ENCODE peak calls at places on chromosomes 13 and 19, in ten cellular contexts. Q is astrocyte; B is HepG2; U is osteoblast; C is pancreas; J is CD4-positive, alpha-beta T cell; Z is tibial nerve; D is endothelial cell of umbilical vein; F is MCF 10A; W is AG10803. E is an unnamed sample.

GRCh38 chr19:824885-825284 is 2.8 kb upstream of the AZU1 start:
- DNase-seq in Q (no peak), B (no peak), U (no peak), C (no peak), J (no peak), Z (no peak), D (no peak), F (no peak), W (no peak), E (peak; percentile 73)

GRCh38 chr13:47420568-47420967 is 523.7 kb upstream of the HTR2A start:
- DNase-seq in Q (peak; percentile 4), B (no peak), U (peak; percentile 25), C (no peak), J (no peak), Z (no peak), D (no peak), F (no peak), W (peak; percentile 27), E (no peak)

GRCh38 chr19:34336781-34337271 is 28.2 kb upstream of the GPI start:
- DNase-seq in Q (no peak), B (no peak), U (no peak), C (peak; percentile 32), J (peak; percentile 16), Z (no peak), D (peak; percentile 68), F (peak; percentile 52), W (peak; percentile 43), E (no peak)

GRCh38 chr13:38384171-38384570 is 34.5 kb downstream of the UFM1 start:
- DNase-seq in Q (no peak), B (no peak), U (no peak), C (no peak), J (no peak), Z (no peak), D (no peak), F (no peak), W (peak; percentile 66), E (no peak)

GRCh38 chr19:40257096-40257517 is 28.0 kb downstream of the AKT2 start:
- DNase-seq in Q (no peak), B (no peak), U (no peak), C (peak; percentile 42), J (no peak), Z (no peak), D (no peak), F (peak; percentile 92), W (no peak), E (no peak)

GRCh38 chr13:98405107-98405571 is 171.8 kb downstream of the STK24 start:
- DNase-seq in Q (peak; percentile 10), B (no peak), U (no peak), C (no peak), J (no peak), Z (no peak), D (no peak), F (no peak), W (peak; percentile 52), E (no peak)

GRCh38 chr19:33644284-33644836 is 22.6 kb downstream of the CHST8 start:
- DNase-seq in Q (no peak), B (no peak), U (no peak), C (no peak), J (no peak), Z (no peak), D (no peak), F (no peak), W (no peak), E (no peak)

GRCh38 chr19:18173572-18174294 is at the start of gene IFI30:
- DNase-seq in Q (no peak), B (peak; percentile 68), U (peak; percentile 97), C (peak; percentile 93), J (peak; percentile 59), Z (peak; percentile 61), D (peak; percentile 37), F (peak; percentile 72), W (no peak), E (peak; percentile 96)

GRCh38 chr19:52366414-52366824 is 3.3 kb upstream of the ZNF880 start:
- DNase-seq in Q (no peak), B (no peak), U (no peak), C (no peak), J (no peak), Z (no peak), D (no peak), F (no peak), W (no peak), E (no peak)

GRCh38 chr19:52370341-52370710 is 603 bp downstream of the ZNF880 start:
- DNase-seq in Q (no peak), B (no peak), U (no peak), C (no peak), J (no peak), Z (no peak), D (no peak), F (no peak), W (no peak), E (no peak)

GRCh38 chr19:52369463-52370340 is at the start of gene ZNF880:
- DNase-seq in Q (peak; percentile 81), B (no peak), U (peak; percentile 97), C (peak; percentile 89), J (peak; percentile 84), Z (peak; percentile 89), D (peak; percentile 89), F (peak; percentile 73), W (peak; percentile 88), E (peak; percentile 87)
- TF ChIP-seq CTCF in Q (no peak), B (no peak), U (no peak), C (no peak), J (no peak), Z (peak; percentile 12), D (no peak), F (no peak), W (peak; percentile 13), E (no peak)

DNA sequence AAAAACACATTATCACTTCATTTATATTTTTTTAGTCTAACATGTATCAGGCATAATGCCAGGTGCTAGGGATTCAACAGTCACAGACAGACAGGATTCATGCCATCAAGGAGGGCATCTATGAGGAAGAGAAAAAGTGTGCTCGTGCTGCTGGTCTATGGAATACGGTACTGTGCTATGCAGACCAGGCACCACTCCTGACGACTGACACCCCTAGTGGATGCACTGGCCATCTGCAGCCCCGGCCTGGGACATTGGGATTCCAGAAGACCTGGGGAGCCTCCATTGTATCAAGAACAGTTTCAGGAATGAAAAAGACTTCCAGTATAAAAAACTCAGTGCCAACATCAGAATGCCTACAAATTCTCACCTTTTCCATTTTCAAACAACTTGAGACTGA is 94.0 kb downstream of the KLF12 start:
- DNase-seq in Q (no peak), B (peak; percentile 49), U (no peak), C (no peak), J (peak; percentile 17), Z (peak; percentile 25), D (peak; percentile 18), F (peak; percentile 54), W (no peak), E (no peak)
- TF ChIP-seq CTCF in Q (peak; percentile 44), B (peak; percentile 74), U (peak; percentile 49), C (no peak), J (peak; percentile 6), Z (peak; percentile 39), D (peak; percentile 45), F (peak; percentile 29), W (peak; percentile 37), E (peak; percentile 30)

DNA sequence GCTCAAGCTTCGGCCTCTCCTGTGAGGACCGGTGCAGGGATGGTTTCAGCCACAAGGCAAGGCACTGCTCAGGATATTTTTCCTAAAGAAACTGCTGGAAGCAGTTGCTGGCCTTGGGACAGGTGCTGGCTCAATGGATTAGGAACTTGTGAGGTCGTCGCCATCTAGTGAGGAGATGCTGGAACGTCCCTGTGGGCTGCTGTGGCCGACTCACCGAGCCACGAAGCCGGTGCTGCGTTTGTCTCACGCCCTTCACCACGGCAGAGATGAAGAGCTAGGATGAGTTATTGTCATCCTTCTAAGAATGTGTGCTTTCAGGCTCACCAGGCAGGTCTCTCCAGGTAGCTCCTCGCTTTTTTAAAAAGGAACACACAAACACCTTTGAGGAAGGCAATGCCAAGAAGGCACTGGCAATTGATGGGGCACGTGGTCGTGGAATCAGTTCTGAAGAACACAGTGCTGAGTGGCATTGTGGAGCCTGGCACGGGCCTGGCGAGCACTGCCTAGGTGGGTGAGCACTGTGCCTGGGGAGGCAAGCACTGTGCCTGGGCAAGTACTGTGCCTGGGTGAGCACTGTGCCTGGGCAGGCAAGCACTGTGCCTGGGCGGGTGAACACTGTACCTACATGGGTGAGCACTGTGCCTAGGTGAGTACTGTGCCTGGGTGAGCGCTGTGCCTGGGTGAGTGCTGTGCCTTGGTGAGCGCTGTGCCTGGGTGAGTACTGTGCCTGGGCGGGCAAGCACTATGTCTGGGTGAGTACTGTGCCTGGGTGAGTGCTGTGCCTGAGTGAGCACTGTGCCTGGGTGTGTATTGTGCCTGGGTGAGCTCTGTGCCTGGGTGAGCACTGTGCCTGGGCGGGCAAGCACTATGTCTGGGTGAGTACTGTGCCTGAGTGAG is 140.4 kb downstream of the TEX29 start:
- DNase-seq in Q (peak; percentile 14), B (peak; percentile 15), U (no peak), C (peak; percentile 42), J (no peak), Z (no peak), D (no peak), F (peak; percentile 40), W (peak; percentile 62), E (no peak)
- TF ChIP-seq CTCF in Q (peak; percentile 22), B (peak; percentile 66), U (peak; percentile 40), C (peak; percentile 21), J (no peak), Z (peak; percentile 44), D (no peak), F (no peak), W (peak; percentile 62), E (no peak)

GRCh38 chr19:35513975-35514809 is 743 bp upstream of the DMKN start:
- DNase-seq in Q (no peak), B (peak; percentile 25), U (peak; percentile 93), C (no peak), J (no peak), Z (no peak), D (no peak), F (peak; percentile 34), W (peak; percentile 36), E (no peak)
- TF ChIP-seq CTCF in Q (no peak), B (peak; percentile 37), U (peak; percentile 5), C (no peak), J (no peak), Z (no peak), D (no peak), F (no peak), W (no peak), E (no peak)

GRCh38 chr13:113457510-113457909 is 4.2 kb upstream of the ADPRHL1 start:
- DNase-seq in Q (no peak), B (no peak), U (no peak), C (no peak), J (no peak), Z (no peak), D (no peak), F (no peak), W (no peak), E (no peak)
- TF ChIP-seq CTCF in Q (no peak), B (no peak), U (no peak), C (no peak), J (no peak), Z (no peak), D (no peak), F (no peak), W (no peak), E (no peak)